ENCODE peak calls at places on chromosome 14, in ten cellular contexts. One of them, this sample, is unnamed.

GRCh38 chr14:75229576-75229922 is 49.1 kb upstream of the FOS start:
- DNase-seq in small intestine: peak
- DNase-seq in occipital lobe: no peak
- DNase-seq in activated CD4-positive, alpha-beta T cell treated with anti-CD3 and anti-CD28 coated beads, Interleukin-2, amount 50 U/mL, for 24 hours: no peak
- DNase-seq in caudate nucleus: no peak
- DNase-seq in H4: no peak
- DNase-seq in tibial nerve: no peak
- DNase-seq in neural progenitor cell: no peak
- DNase-seq in GM12865: no peak
- DNase-seq in NCI-H748 treated with DMSO at 0.1 percent for 48 hours: no peak
- DNase-seq in this sample: no peak

GRCh38 chr14:88490168-88490567 is 64.6 kb downstream of the PTPN21 start:
- DNase-seq in GM12865: no peak
- DNase-seq in NCI-H748 treated with DMSO at 0.1 percent for 48 hours: no peak
- DNase-seq in activated CD4-positive, alpha-beta T cell treated with anti-CD3 and anti-CD28 coated beads, Interleukin-2, amount 50 U/mL, for 24 hours: no peak
- DNase-seq in small intestine: no peak
- DNase-seq in neural progenitor cell: no peak
- DNase-seq in occipital lobe: no peak
- DNase-seq in H4: no peak
- DNase-seq in tibial nerve: no peak
- DNase-seq in caudate nucleus: no peak
- DNase-seq in this sample: no peak

GRCh38 chr14:73740921-73741326 is 26.7 kb upstream of the PNMA1 start:
- DNase-seq in NCI-H748 treated with DMSO at 0.1 percent for 48 hours: no peak
- DNase-seq in H4: no peak
- DNase-seq in activated CD4-positive, alpha-beta T cell treated with anti-CD3 and anti-CD28 coated beads, Interleukin-2, amount 50 U/mL, for 24 hours: no peak
- DNase-seq in caudate nucleus: no peak
- DNase-seq in GM12865: no peak
- DNase-seq in occipital lobe: no peak
- DNase-seq in small intestine: peak
- DNase-seq in tibial nerve: peak
- DNase-seq in neural progenitor cell: no peak
- DNase-seq in this sample: no peak

GRCh38 chr14:75339059-75339458 is 60.4 kb downstream of the FOS start:
- DNase-seq in occipital lobe: no peak
- DNase-seq in H4: no peak
- DNase-seq in small intestine: no peak
- DNase-seq in activated CD4-positive, alpha-beta T cell treated with anti-CD3 and anti-CD28 coated beads, Interleukin-2, amount 50 U/mL, for 24 hours: no peak
- DNase-seq in NCI-H748 treated with DMSO at 0.1 percent for 48 hours: no peak
- DNase-seq in tibial nerve: peak
- DNase-seq in caudate nucleus: no peak
- DNase-seq in GM12865: no peak
- DNase-seq in neural progenitor cell: no peak
- DNase-seq in this sample: no peak

GRCh38 chr14:62768753-62769152 is 276.5 kb downstream of the KCNH5 start:
- DNase-seq in small intestine: no peak
- DNase-seq in GM12865: no peak
- DNase-seq in activated CD4-positive, alpha-beta T cell treated with anti-CD3 and anti-CD28 coated beads, Interleukin-2, amount 50 U/mL, for 24 hours: no peak
- DNase-seq in NCI-H748 treated with DMSO at 0.1 percent for 48 hours: no peak
- DNase-seq in neural progenitor cell: peak
- DNase-seq in H4: no peak
- DNase-seq in caudate nucleus: no peak
- DNase-seq in tibial nerve: no peak
- DNase-seq in occipital lobe: no peak
- DNase-seq in this sample: no peak

GRCh38 chr14:24984846-24985589 is 64.9 kb downstream of the STXBP6 start:
- DNase-seq in caudate nucleus: no peak
- DNase-seq in neural progenitor cell: no peak
- DNase-seq in occipital lobe: no peak
- DNase-seq in H4: no peak
- DNase-seq in tibial nerve: no peak
- DNase-seq in GM12865: no peak
- DNase-seq in small intestine: peak
- DNase-seq in NCI-H748 treated with DMSO at 0.1 percent for 48 hours: no peak
- DNase-seq in activated CD4-positive, alpha-beta T cell treated with anti-CD3 and anti-CD28 coated beads, Interleukin-2, amount 50 U/mL, for 24 hours: no peak
- DNase-seq in this sample: no peak

GRCh38 chr14:76203086-76204001 is 51.6 kb downstream of the GPATCH2L start:
- DNase-seq in H4: peak
- DNase-seq in small intestine: peak
- DNase-seq in NCI-H748 treated with DMSO at 0.1 percent for 48 hours: no peak
- DNase-seq in neural progenitor cell: no peak
- DNase-seq in occipital lobe: peak
- DNase-seq in activated CD4-positive, alpha-beta T cell treated with anti-CD3 and anti-CD28 coated beads, Interleukin-2, amount 50 U/mL, for 24 hours: no peak
- DNase-seq in tibial nerve: no peak
- DNase-seq in GM12865: peak
- DNase-seq in caudate nucleus: no peak
- DNase-seq in this sample: no peak

GRCh38 chr14:72892879-72893635 is 844 bp downstream of the DPF3 start:
- DNase-seq in caudate nucleus: peak
- DNase-seq in NCI-H748 treated with DMSO at 0.1 percent for 48 hours: no peak
- DNase-seq in H4: no peak
- DNase-seq in activated CD4-positive, alpha-beta T cell treated with anti-CD3 and anti-CD28 coated beads, Interleukin-2, amount 50 U/mL, for 24 hours: no peak
- DNase-seq in neural progenitor cell: peak
- DNase-seq in occipital lobe: peak
- DNase-seq in small intestine: peak
- DNase-seq in GM12865: peak
- DNase-seq in tibial nerve: no peak
- DNase-seq in this sample: no peak

GRCh38 chr14:92677087-92677668 is 71.2 kb downstream of the LGMN start:
- DNase-seq in tibial nerve: no peak
- DNase-seq in activated CD4-positive, alpha-beta T cell treated with anti-CD3 and anti-CD28 coated beads, Interleukin-2, amount 50 U/mL, for 24 hours: peak
- DNase-seq in caudate nucleus: no peak
- DNase-seq in NCI-H748 treated with DMSO at 0.1 percent for 48 hours: no peak
- DNase-seq in H4: no peak
- DNase-seq in neural progenitor cell: no peak
- DNase-seq in GM12865: peak
- DNase-seq in small intestine: no peak
- DNase-seq in occipital lobe: no peak
- DNase-seq in this sample: no peak

GRCh38 chr14:61203059-61203753 is 77.9 kb downstream of the TMEM30B start:
- DNase-seq in neural progenitor cell: no peak
- DNase-seq in NCI-H748 treated with DMSO at 0.1 percent for 48 hours: no peak
- DNase-seq in caudate nucleus: no peak
- DNase-seq in occipital lobe: no peak
- DNase-seq in activated CD4-positive, alpha-beta T cell treated with anti-CD3 and anti-CD28 coated beads, Interleukin-2, amount 50 U/mL, for 24 hours: no peak
- DNase-seq in H4: no peak
- DNase-seq in tibial nerve: no peak
- DNase-seq in small intestine: no peak
- DNase-seq in GM12865: no peak
- DNase-seq in this sample: no peak

GRCh38 chr14:78154827-78155226 is 15.3 kb upstream of the NRXN3 start:
- DNase-seq in tibial nerve: no peak
- DNase-seq in GM12865: no peak
- DNase-seq in NCI-H748 treated with DMSO at 0.1 percent for 48 hours: no peak
- DNase-seq in activated CD4-positive, alpha-beta T cell treated with anti-CD3 and anti-CD28 coated beads, Interleukin-2, amount 50 U/mL, for 24 hours: no peak
- DNase-seq in small intestine: no peak
- DNase-seq in caudate nucleus: no peak
- DNase-seq in H4: no peak
- DNase-seq in occipital lobe: no peak
- DNase-seq in neural progenitor cell: peak
- DNase-seq in this sample: no peak

GRCh38 chr14:90513151-90514014 is 116.6 kb downstream of the CALM1 start:
- DNase-seq in NCI-H748 treated with DMSO at 0.1 percent for 48 hours: peak
- DNase-seq in occipital lobe: peak
- DNase-seq in tibial nerve: no peak
- DNase-seq in GM12865: no peak
- DNase-seq in activated CD4-positive, alpha-beta T cell treated with anti-CD3 and anti-CD28 coated beads, Interleukin-2, amount 50 U/mL, for 24 hours: no peak
- DNase-seq in H4: no peak
- DNase-seq in neural progenitor cell: peak
- DNase-seq in small intestine: peak
- DNase-seq in caudate nucleus: peak
- DNase-seq in this sample: no peak

GRCh38 chr14:77620222-77620865 is 3.9 kb upstream of the SPTLC2 start:
- DNase-seq in occipital lobe: no peak
- DNase-seq in NCI-H748 treated with DMSO at 0.1 percent for 48 hours: no peak
- DNase-seq in H4: no peak
- DNase-seq in neural progenitor cell: no peak
- DNase-seq in activated CD4-positive, alpha-beta T cell treated with anti-CD3 and anti-CD28 coated beads, Interleukin-2, amount 50 U/mL, for 24 hours: no peak
- DNase-seq in caudate nucleus: no peak
- DNase-seq in small intestine: no peak
- DNase-seq in GM12865: no peak
- DNase-seq in tibial nerve: no peak
- DNase-seq in this sample: no peak

GRCh38 chr14:64303471-64303917 is 9.3 kb upstream of the ESR2 start:
- DNase-seq in occipital lobe: no peak
- DNase-seq in neural progenitor cell: peak
- DNase-seq in activated CD4-positive, alpha-beta T cell treated with anti-CD3 and anti-CD28 coated beads, Interleukin-2, amount 50 U/mL, for 24 hours: no peak
- DNase-seq in tibial nerve: no peak
- DNase-seq in GM12865: peak
- DNase-seq in H4: peak
- DNase-seq in small intestine: peak
- DNase-seq in caudate nucleus: no peak
- DNase-seq in NCI-H748 treated with DMSO at 0.1 percent for 48 hours: peak
- DNase-seq in this sample: peak

GRCh38 chr14:75081835-75082234 is 12.4 kb downstream of the ZC2HC1C start:
- DNase-seq in tibial nerve: no peak
- DNase-seq in neural progenitor cell: no peak
- DNase-seq in H4: no peak
- DNase-seq in small intestine: no peak
- DNase-seq in activated CD4-positive, alpha-beta T cell treated with anti-CD3 and anti-CD28 coated beads, Interleukin-2, amount 50 U/mL, for 24 hours: no peak
- DNase-seq in occipital lobe: no peak
- DNase-seq in GM12865: no peak
- DNase-seq in NCI-H748 treated with DMSO at 0.1 percent for 48 hours: no peak
- DNase-seq in caudate nucleus: no peak
- DNase-seq in this sample: no peak

GRCh38 chr14:76371066-76371465 is 4.9 kb upstream of the ESRRB start:
- DNase-seq in small intestine: no peak
- DNase-seq in GM12865: no peak
- DNase-seq in activated CD4-positive, alpha-beta T cell treated with anti-CD3 and anti-CD28 coated beads, Interleukin-2, amount 50 U/mL, for 24 hours: no peak
- DNase-seq in tibial nerve: no peak
- DNase-seq in occipital lobe: no peak
- DNase-seq in neural progenitor cell: no peak
- DNase-seq in H4: no peak
- DNase-seq in NCI-H748 treated with DMSO at 0.1 percent for 48 hours: peak
- DNase-seq in caudate nucleus: no peak
- DNase-seq in this sample: no peak

GRCh38 chr14:95876769-95877490 is at the start of gene TUNAR:
- DNase-seq in occipital lobe: no peak
- DNase-seq in neural progenitor cell: peak
- DNase-seq in activated CD4-positive, alpha-beta T cell treated with anti-CD3 and anti-CD28 coated beads, Interleukin-2, amount 50 U/mL, for 24 hours: no peak
- DNase-seq in GM12865: no peak
- DNase-seq in caudate nucleus: no peak
- DNase-seq in H4: no peak
- DNase-seq in tibial nerve: no peak
- DNase-seq in small intestine: no peak
- DNase-seq in NCI-H748 treated with DMSO at 0.1 percent for 48 hours: no peak
- DNase-seq in this sample: no peak